ENCODE peak calls at places on chromosomes 5 and 9, in five cellular contexts. I, L, D, X and G are unnamed samples.

GRCh38 chr5:58002318-58002717 is 457.6 kb downstream of the PLK2 start:
- DNase-seq in I (no peak), L (no peak), D (no peak), X (no peak), G (no peak)

GRCh38 chr9:108967916-108968315 is 33.7 kb downstream of the ABITRAM start:
- DNase-seq in I (no peak), L (no peak), D (no peak), X (no peak), G (no peak)

GRCh38 chr5:167982-168660 is 23.2 kb upstream of the LRRC14B start:
- DNase-seq in I (no peak), L (no peak), D (no peak), X (peak; percentile 10), G (no peak)

GRCh38 chr5:173969167-173970049 is 19.6 kb upstream of the C5orf47 start:
- DNase-seq in I (no peak), L (no peak), D (peak; percentile 41), X (no peak), G (no peak)

GRCh38 chr9:114588671-114589526 is 1.3 kb downstream of the ATP6V1G1 start:
- DNase-seq in I (no peak), L (no peak), D (no peak), X (no peak), G (no peak)

GRCh38 chr5:14726066-14726838 is 61.7 kb downstream of the OTULIN start:
- DNase-seq in I (no peak), L (no peak), D (no peak), X (no peak), G (no peak)

GRCh38 chr5:177453852-177454396 is 7.3 kb downstream of the PRR7 start:
- DNase-seq in I (peak; percentile 51), L (no peak), D (peak; percentile 25), X (peak; percentile 52), G (no peak)

GRCh38 chr5:139650689-139651501 is 2.7 kb downstream of the CXXC5 start:
- DNase-seq in I (peak; percentile 78), L (peak; percentile 85), D (peak; percentile 90), X (no peak), G (peak; percentile 69)

GRCh38 chr9:129333613-129333960 is 155.5 kb upstream of the IER5L start:
- DNase-seq in I (no peak), L (no peak), D (peak; percentile 53), X (no peak), G (no peak)

GRCh38 chr9:18071651-18072060 is 402.3 kb upstream of the ADAMTSL1 start:
- DNase-seq in I (no peak), L (no peak), D (no peak), X (peak; percentile 31), G (no peak)

GRCh38 chr9:71769175-71770165 is 1.2 kb upstream of the CEMIP2 start:
- DNase-seq in I (peak; percentile 78), L (peak; percentile 89), D (peak; percentile 96), X (peak; percentile 60), G (peak; percentile 92)

GRCh38 chr5:43295202-43295601 is 18.0 kb downstream of the HMGCS1 start:
- DNase-seq in I (no peak), L (no peak), D (no peak), X (no peak), G (no peak)

GRCh38 chr9:112104901-112105300 is 70.2 kb downstream of the SUSD1 start:
- DNase-seq in I (no peak), L (no peak), D (no peak), X (no peak), G (no peak)

GRCh38 chr5:131983244-131983771 is 28.1 kb downstream of the ACSL6 start:
- DNase-seq in I (no peak), L (no peak), D (no peak), X (no peak), G (no peak)

GRCh38 chr5:54083245-54083644 is 227.1 kb downstream of the ARL15 start:
- DNase-seq in I (no peak), L (no peak), D (no peak), X (no peak), G (no peak)

GRCh38 chr5:15927710-15928380 is 251.7 kb downstream of the MARCHF11 start:
- DNase-seq in I (no peak), L (no peak), D (no peak), X (no peak), G (no peak)

GRCh38 chr5:126921471-126922091 is 108.8 kb downstream of the MARCHF3 start:
- DNase-seq in I (no peak), L (no peak), D (no peak), X (no peak), G (no peak)

GRCh38 chr5:170597876-170598275 is 94.1 kb downstream of the KCNIP1 start:
- DNase-seq in I (no peak), L (no peak), D (peak; percentile 19), X (no peak), G (no peak)

GRCh38 chr5:139246394-139246793 is 47.1 kb upstream of the MATR3 start:
- DNase-seq in I (no peak), L (no peak), D (no peak), X (no peak), G (no peak)

GRCh38 chr9:98248737-98249474 is 6.5 kb downstream of the TBC1D2 start:
- DNase-seq in I (peak; percentile 66), L (peak; percentile 35), D (peak; percentile 91), X (no peak), G (peak; percentile 90)

GRCh38 chr9:121725008-121725795 is 73.8 kb downstream of the DAB2IP start:
- DNase-seq in I (peak; percentile 97), L (peak; percentile 90), D (peak; percentile 87), X (peak; percentile 97), G (peak; percentile 93)

GRCh38 chr9:92444841-92445240 is 20.6 kb upstream of the OMD start:
- DNase-seq in I (no peak), L (no peak), D (peak; percentile 60), X (no peak), G (no peak)

GRCh38 chr5:68464424-68464823 is 248.9 kb downstream of the PIK3R1 start:
- DNase-seq in I (no peak), L (no peak), D (peak; percentile 18), X (no peak), G (no peak)

GRCh38 chr5:169408735-169409134 is 107.8 kb upstream of the SLIT3 start:
- DNase-seq in I (no peak), L (no peak), D (no peak), X (no peak), G (no peak)

GRCh38 chr9:79977510-79978197 is 405.9 kb downstream of the TLE4 start:
- DNase-seq in I (no peak), L (no peak), D (no peak), X (no peak), G (no peak)

GRCh38 chr9:131436865-131437271 is 43.0 kb downstream of the PRRC2B start:
- DNase-seq in I (no peak), L (no peak), D (no peak), X (no peak), G (no peak)

GRCh38 chr9:131439224-131439623 is 45.3 kb downstream of the PRRC2B start:
- DNase-seq in I (no peak), L (no peak), D (no peak), X (no peak), G (no peak)

GRCh38 chr9:131441441-131441840 is 47.6 kb downstream of the PRRC2B start:
- DNase-seq in I (no peak), L (no peak), D (no peak), X (no peak), G (no peak)

GRCh38 chr9:131436386-131436785 is 42.5 kb downstream of the PRRC2B start:
- DNase-seq in I (peak; percentile 45), L (no peak), D (no peak), X (no peak), G (no peak)

DNA sequence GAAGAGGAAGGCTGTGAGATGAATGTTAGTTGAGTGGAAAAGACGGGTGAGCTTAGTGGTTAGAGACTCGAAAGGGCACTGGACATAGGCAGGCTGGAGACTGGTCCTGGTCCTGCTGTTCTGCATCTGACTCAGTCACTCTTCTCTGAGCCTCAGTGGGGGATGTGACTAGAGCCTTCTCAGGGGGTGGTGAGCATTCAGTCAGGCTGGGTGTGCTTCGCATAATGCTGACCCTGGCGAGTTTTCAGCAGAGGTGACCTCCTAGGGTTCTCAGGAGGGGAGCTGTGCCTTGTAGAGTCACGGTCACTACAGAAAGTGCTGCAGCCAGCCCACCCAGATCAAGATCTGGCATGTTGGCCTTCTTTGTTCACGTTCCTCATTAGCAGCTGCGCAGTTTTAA is 44.3 kb downstream of the PRRC2B start:
- DNase-seq in I (no peak), L (no peak), D (no peak), X (no peak), G (no peak)
- TF ChIP-seq POLR2A in I (no peak), L (no peak), D (no peak), X (no peak), G (no peak)

GRCh38 chr5:32159328-32160072 is 14.6 kb downstream of the GOLPH3 start:
- DNase-seq in I (no peak), L (no peak), D (no peak), X (no peak), G (no peak)

GRCh38 chr5:32157078-32157477 is 17.0 kb downstream of the GOLPH3 start:
- DNase-seq in I (no peak), L (no peak), D (no peak), X (no peak), G (no peak)

GRCh38 chr5:32160228-32160627 is 13.9 kb downstream of the GOLPH3 start:
- DNase-seq in I (no peak), L (no peak), D (no peak), X (no peak), G (no peak)

GRCh38 chr5:32156635-32157034 is 17.5 kb downstream of the GOLPH3 start:
- DNase-seq in I (no peak), L (no peak), D (no peak), X (no peak), G (no peak)

DNA sequence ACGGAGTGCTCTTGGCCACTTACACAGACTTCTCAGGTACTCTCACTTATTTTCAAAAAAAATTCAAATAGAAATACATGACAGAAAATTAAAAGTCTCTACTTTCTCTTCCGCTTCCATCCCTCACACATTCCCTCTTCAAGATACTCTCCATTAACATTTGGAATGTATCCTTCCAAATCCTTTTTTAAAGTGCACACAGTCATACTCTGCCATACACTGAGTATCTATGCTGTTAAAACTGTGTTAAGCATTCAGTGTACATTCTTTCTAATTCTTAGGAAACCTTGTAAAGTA is 15.5 kb downstream of the GOLPH3 start:
- DNase-seq in I (no peak), L (no peak), D (no peak), X (no peak), G (no peak)
- H3K4me1 ChIP-seq in I (peaks cover 68% of the 10 kb centered on the region), L (peaks cover 71% of the 10 kb centered on the region), D (peaks cover 21% of the 10 kb centered on the region), X (no peaks in the 10 kb centered on the region), G (no peaks in the 10 kb centered on the region)

GRCh38 chr9:133353548-133353947 is 2.7 kb downstream of the SURF1 start:
- DNase-seq in I (no peak), L (no peak), D (no peak), X (no peak), G (no peak)
- TF ChIP-seq POLR2A in I (no peak), L (no peak), D (no peak), X (no peak), G (no peak)

DNA sequence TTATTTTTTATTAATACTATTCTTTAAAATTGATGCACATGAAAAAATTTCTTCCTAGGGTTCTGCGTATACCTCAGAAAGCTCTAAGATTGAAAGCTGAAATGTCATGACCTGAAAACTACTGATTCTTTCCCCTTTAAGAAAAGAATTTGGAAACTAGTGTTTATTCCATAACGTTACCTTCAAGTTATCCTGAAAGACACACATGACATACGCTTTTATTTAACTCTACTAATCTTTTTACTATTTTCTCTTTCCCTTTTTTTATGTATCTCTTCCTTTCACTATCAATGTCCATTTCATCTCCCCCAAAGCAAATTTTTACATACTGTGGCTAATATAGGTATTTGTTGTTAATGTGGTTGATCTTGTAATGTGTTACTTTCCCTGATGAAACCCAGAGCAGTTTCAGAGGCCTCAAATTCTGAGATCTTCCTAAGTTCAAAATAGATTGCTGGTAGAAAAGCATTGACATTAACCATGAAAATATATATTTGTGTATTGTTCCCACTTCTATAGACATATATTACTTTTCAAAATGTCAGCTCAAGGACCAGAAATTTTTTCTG is 7.4 kb downstream of the NIPBL start:
- DNase-seq in I (no peak), L (no peak), D (no peak), X (no peak), G (no peak)
- H3K4me1 ChIP-seq in I (peaks cover 90% of the 10 kb centered on the region), L (peaks cover 98% of the 10 kb centered on the region), D (peaks cover 52% of the 10 kb centered on the region), X (peaks cover 21% of the 10 kb centered on the region), G (no peaks in the 10 kb centered on the region)